ENCODE peak calls at places on chromosome 16, in six cellular contexts. One of them, this sample, is unnamed.

GRCh38 chr16:3281222-3281621 is 2.1 kb upstream of the ZNF263 start:
- DNase-seq in K562: no peak
- DNase-seq in suprapubic skin: no peak
- DNase-seq in SK-N-SH: no peak
- DNase-seq in stomach: no peak
- DNase-seq in GM12878: no peak
- DNase-seq in this sample: no peak

GRCh38 chr16:7313170-7313569 is 19.5 kb upstream of the RBFOX1 start:
- DNase-seq in stomach: no peak
- DNase-seq in suprapubic skin: no peak
- DNase-seq in SK-N-SH: peak; percentile 43
- DNase-seq in GM12878: no peak
- DNase-seq in K562: peak; percentile 25
- DNase-seq in this sample: no peak

GRCh38 chr16:12573730-12574383 is 229.8 kb downstream of the CPPED1 start:
- DNase-seq in stomach: peak; percentile 79
- DNase-seq in K562: peak; percentile 80
- DNase-seq in GM12878: no peak
- DNase-seq in suprapubic skin: peak; percentile 61
- DNase-seq in SK-N-SH: peak; percentile 82
- DNase-seq in this sample: peak; percentile 59

GRCh38 chr16:51755039-51755501 is 604.0 kb upstream of the SALL1 start:
- DNase-seq in GM12878: no peak
- DNase-seq in suprapubic skin: no peak
- DNase-seq in K562: no peak
- DNase-seq in stomach: no peak
- DNase-seq in SK-N-SH: no peak
- DNase-seq in this sample: no peak

GRCh38 chr16:72819345-72819744 is 228.6 kb downstream of the ZFHX3 start:
- DNase-seq in stomach: no peak
- DNase-seq in SK-N-SH: no peak
- DNase-seq in suprapubic skin: no peak
- DNase-seq in K562: no peak
- DNase-seq in GM12878: no peak
- DNase-seq in this sample: no peak

GRCh38 chr16:87971933-87972332 is 20.7 kb downstream of the BANP start:
- DNase-seq in GM12878: no peak
- DNase-seq in suprapubic skin: no peak
- DNase-seq in K562: no peak
- DNase-seq in SK-N-SH: no peak
- DNase-seq in stomach: no peak
- DNase-seq in this sample: peak; percentile 21

GRCh38 chr16:3646348-3646920 is 8.1 kb upstream of the DNASE1 start:
- DNase-seq in GM12878: no peak
- DNase-seq in stomach: peak; percentile 73
- DNase-seq in K562: peak; percentile 74
- DNase-seq in SK-N-SH: no peak
- DNase-seq in suprapubic skin: peak; percentile 38
- DNase-seq in this sample: peak; percentile 57

GRCh38 chr16:31452631-31453106 is 6.6 kb upstream of the ARMC5 start:
- DNase-seq in K562: peak; percentile 72
- DNase-seq in GM12878: no peak
- DNase-seq in SK-N-SH: no peak
- DNase-seq in suprapubic skin: peak; percentile 35
- DNase-seq in stomach: no peak
- DNase-seq in this sample: peak; percentile 58

GRCh38 chr16:19307587-19308241 is 22.2 kb downstream of the CLEC19A start:
- DNase-seq in SK-N-SH: no peak
- DNase-seq in K562: peak; percentile 50
- DNase-seq in suprapubic skin: no peak
- DNase-seq in stomach: no peak
- DNase-seq in GM12878: no peak
- DNase-seq in this sample: no peak

GRCh38 chr16:82796047-82796446 is 169.3 kb downstream of the CDH13 start:
- DNase-seq in suprapubic skin: no peak
- DNase-seq in K562: no peak
- DNase-seq in stomach: no peak
- DNase-seq in GM12878: no peak
- DNase-seq in SK-N-SH: no peak
- DNase-seq in this sample: no peak

GRCh38 chr16:11224096-11224893 is 31.7 kb downstream of the SOCS1 start:
- DNase-seq in SK-N-SH: no peak
- DNase-seq in stomach: peak; percentile 71
- DNase-seq in GM12878: peak; percentile 57
- DNase-seq in suprapubic skin: peak; percentile 87
- DNase-seq in K562: peak; percentile 94
- DNase-seq in this sample: peak; percentile 86

GRCh38 chr16:22077700-22078313 is 14.5 kb upstream of the VWA3A start:
- DNase-seq in suprapubic skin: no peak
- DNase-seq in K562: peak; percentile 68
- DNase-seq in GM12878: no peak
- DNase-seq in SK-N-SH: peak; percentile 69
- DNase-seq in stomach: peak; percentile 74
- DNase-seq in this sample: no peak

GRCh38 chr16:19698480-19699465 is 19.3 kb downstream of the KNOP1 start:
- DNase-seq in stomach: no peak
- DNase-seq in suprapubic skin: no peak
- DNase-seq in SK-N-SH: no peak
- DNase-seq in K562: no peak
- DNase-seq in GM12878: no peak
- DNase-seq in this sample: no peak

GRCh38 chr16:9134739-9135138 is 43.3 kb downstream of the HAPSTR1 start:
- DNase-seq in stomach: peak; percentile 58
- DNase-seq in SK-N-SH: peak; percentile 82
- DNase-seq in suprapubic skin: peak; percentile 22
- DNase-seq in GM12878: no peak
- DNase-seq in K562: peak; percentile 54
- DNase-seq in this sample: peak; percentile 65

GRCh38 chr16:53052519-53053501 is at the start of gene CHD9NB:
- DNase-seq in suprapubic skin: no peak
- DNase-seq in K562: peak; percentile 54
- DNase-seq in GM12878: no peak
- DNase-seq in stomach: no peak
- DNase-seq in SK-N-SH: peak; percentile 26
- DNase-seq in this sample: peak; percentile 51

GRCh38 chr16:53282975-53283946 is 151.0 kb upstream of the RBL2 start:
- DNase-seq in suprapubic skin: no peak
- DNase-seq in K562: peak; percentile 22
- DNase-seq in GM12878: peak; percentile 3
- DNase-seq in stomach: no peak
- DNase-seq in SK-N-SH: peak; percentile 51
- DNase-seq in this sample: no peak

GRCh38 chr16:20902426-20902825 is 1.9 kb downstream of the LYRM1 start:
- DNase-seq in stomach: no peak
- DNase-seq in SK-N-SH: no peak
- DNase-seq in K562: no peak
- DNase-seq in suprapubic skin: no peak
- DNase-seq in GM12878: no peak
- DNase-seq in this sample: no peak

GRCh38 chr16:81458149-81458669 is 13.6 kb downstream of the CMIP start:
- DNase-seq in K562: no peak
- DNase-seq in GM12878: no peak
- DNase-seq in suprapubic skin: no peak
- DNase-seq in stomach: no peak
- DNase-seq in SK-N-SH: no peak
- DNase-seq in this sample: no peak

GRCh38 chr16:86602521-86602920 is 24.2 kb downstream of the FOXL1 start:
- DNase-seq in K562: no peak
- DNase-seq in suprapubic skin: no peak
- DNase-seq in GM12878: no peak
- DNase-seq in SK-N-SH: no peak
- DNase-seq in stomach: no peak
- DNase-seq in this sample: no peak

GRCh38 chr16:29290631-29291247 is 115.8 kb downstream of the NPIPB11 start:
- DNase-seq in stomach: peak; percentile 95
- DNase-seq in suprapubic skin: peak; percentile 98
- DNase-seq in K562: peak; percentile 98
- DNase-seq in SK-N-SH: no peak
- DNase-seq in GM12878: peak; percentile 44
- DNase-seq in this sample: peak; percentile 98
- TF ChIP-seq EP300 in stomach: no peak
- TF ChIP-seq EP300 in suprapubic skin: no peak
- TF ChIP-seq EP300 in K562: peak; percentile 61
- TF ChIP-seq EP300 in SK-N-SH: peak; percentile 56
- TF ChIP-seq EP300 in GM12878: no peak
- TF ChIP-seq EP300 in this sample: no peak

GRCh38 chr16:89347807-89348206 is 130.3 kb downstream of the ZNF778 start:
- DNase-seq in SK-N-SH: no peak
- DNase-seq in suprapubic skin: no peak
- DNase-seq in GM12878: no peak
- DNase-seq in K562: no peak
- DNase-seq in stomach: no peak
- DNase-seq in this sample: no peak
- TF ChIP-seq POLR2AphosphoS5 in SK-N-SH: no peak
- TF ChIP-seq POLR2AphosphoS5 in suprapubic skin: no peak
- TF ChIP-seq POLR2AphosphoS5 in GM12878: no peak
- TF ChIP-seq POLR2AphosphoS5 in K562: no peak
- TF ChIP-seq POLR2AphosphoS5 in stomach: no peak
- TF ChIP-seq POLR2AphosphoS5 in this sample: no peak

GRCh38 chr16:68760671-68761275 is 23.7 kb downstream of the CDH1 start:
- DNase-seq in GM12878: peak; percentile 95
- DNase-seq in SK-N-SH: no peak
- DNase-seq in stomach: no peak
- DNase-seq in K562: peak; percentile 65
- DNase-seq in suprapubic skin: no peak
- DNase-seq in this sample: no peak

GRCh38 chr16:68754117-68754792 is 17.2 kb downstream of the CDH1 start:
- DNase-seq in SK-N-SH: no peak
- DNase-seq in K562: no peak
- DNase-seq in suprapubic skin: no peak
- DNase-seq in stomach: no peak
- DNase-seq in GM12878: no peak
- DNase-seq in this sample: no peak

GRCh38 chr16:68759062-68759461 is 22.0 kb downstream of the CDH1 start:
- DNase-seq in suprapubic skin: no peak
- DNase-seq in stomach: no peak
- DNase-seq in GM12878: no peak
- DNase-seq in SK-N-SH: no peak
- DNase-seq in K562: no peak
- DNase-seq in this sample: no peak

GRCh38 chr16:68752602-68753001 is 15.5 kb downstream of the CDH1 start:
- DNase-seq in stomach: no peak
- DNase-seq in suprapubic skin: no peak
- DNase-seq in SK-N-SH: no peak
- DNase-seq in GM12878: no peak
- DNase-seq in K562: peak; percentile 55
- DNase-seq in this sample: no peak

GRCh38 chr16:68756250-68757051 is 19.4 kb downstream of the CDH1 start:
- DNase-seq in suprapubic skin: no peak
- DNase-seq in K562: no peak
- DNase-seq in SK-N-SH: no peak
- DNase-seq in stomach: peak; percentile 70
- DNase-seq in GM12878: peak; percentile 94
- DNase-seq in this sample: no peak
- H3K4me1 ChIP-seq in suprapubic skin: peaks cover 45% of the 10 kb centered on the region
- H3K4me1 ChIP-seq in K562: peaks cover 17% of the 10 kb centered on the region
- H3K4me1 ChIP-seq in SK-N-SH: no peaks in the 10 kb centered on the region
- H3K4me1 ChIP-seq in stomach: peaks cover 63% of the 10 kb centered on the region
- H3K4me1 ChIP-seq in GM12878: peaks cover 66% of the 10 kb centered on the region
- H3K4me1 ChIP-seq in this sample: no peaks in the 10 kb centered on the region

DNA sequence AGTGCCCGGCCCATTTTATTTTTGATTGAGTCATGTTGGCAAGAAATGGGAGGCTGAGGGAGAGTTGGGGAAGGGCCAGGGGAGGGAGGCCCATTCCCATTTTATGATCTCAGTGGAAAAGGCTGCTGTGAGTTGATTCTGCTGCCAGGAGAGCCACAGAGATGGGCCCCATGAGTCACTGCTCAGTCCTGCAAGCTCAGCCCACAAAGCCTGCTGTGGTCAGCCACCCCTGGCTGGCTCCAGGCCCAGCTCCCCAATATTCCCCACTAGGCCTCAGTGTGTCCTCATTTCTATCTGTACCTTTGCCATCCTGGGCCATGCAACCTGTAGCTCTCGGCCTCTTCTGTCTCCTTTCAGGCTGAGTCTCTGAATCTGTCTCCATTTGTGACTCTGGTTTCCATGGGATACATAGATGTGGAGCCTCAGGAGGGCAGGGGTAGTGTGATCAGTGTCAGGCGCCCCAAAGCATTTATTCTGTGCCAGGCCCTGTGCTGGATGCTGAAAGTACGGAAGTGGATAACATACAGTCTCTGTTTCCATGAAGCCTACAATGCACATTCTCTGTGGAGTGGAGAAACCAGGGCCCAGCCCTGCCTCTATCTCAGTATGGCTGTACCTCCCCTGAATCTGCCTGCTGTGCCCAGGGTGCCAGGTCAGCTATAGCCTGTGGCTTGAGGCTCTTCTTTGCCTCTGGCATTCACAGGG is 1.9 kb upstream of the PLEKHG4 start:
- DNase-seq in SK-N-SH: no peak
- DNase-seq in K562: peak; percentile 59
- DNase-seq in GM12878: no peak
- DNase-seq in stomach: no peak
- DNase-seq in suprapubic skin: no peak
- DNase-seq in this sample: peak; percentile 74
- TF ChIP-seq EP300 in SK-N-SH: peak; percentile 92
- TF ChIP-seq EP300 in K562: no peak
- TF ChIP-seq EP300 in GM12878: no peak
- TF ChIP-seq EP300 in stomach: no peak
- TF ChIP-seq EP300 in suprapubic skin: no peak
- TF ChIP-seq EP300 in this sample: no peak

GRCh38 chr16:74740795-74741304 is 33.8 kb downstream of the FA2H start:
- DNase-seq in K562: no peak
- DNase-seq in GM12878: no peak
- DNase-seq in SK-N-SH: no peak
- DNase-seq in stomach: peak; percentile 92
- DNase-seq in suprapubic skin: no peak
- DNase-seq in this sample: peak; percentile 80
- TF ChIP-seq POLR2AphosphoS5 in K562: no peak
- TF ChIP-seq POLR2AphosphoS5 in GM12878: no peak
- TF ChIP-seq POLR2AphosphoS5 in SK-N-SH: no peak
- TF ChIP-seq POLR2AphosphoS5 in stomach: peak; percentile 87
- TF ChIP-seq POLR2AphosphoS5 in suprapubic skin: no peak
- TF ChIP-seq POLR2AphosphoS5 in this sample: no peak

DNA sequence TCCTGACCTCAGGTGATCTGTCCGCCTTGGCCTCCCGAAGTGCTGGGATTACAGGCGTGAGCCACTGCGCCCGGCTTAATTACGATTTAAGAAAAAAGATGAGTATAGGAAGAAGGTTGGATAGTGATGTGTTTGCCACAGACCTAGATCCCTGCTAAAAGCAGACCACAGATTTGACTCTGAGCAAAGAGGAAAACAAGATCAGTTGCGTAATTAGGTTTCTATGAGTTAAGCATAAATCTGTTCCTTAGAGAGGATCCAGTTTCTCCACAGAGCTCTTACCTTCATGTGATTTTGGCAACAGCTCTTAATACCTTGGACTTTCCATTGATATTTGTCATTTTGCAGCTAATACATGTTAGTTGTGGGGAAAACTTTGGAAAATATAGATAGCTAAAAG is 31.1 kb downstream of the CDH1 start:
- DNase-seq in GM12878: no peak
- DNase-seq in K562: no peak
- DNase-seq in stomach: no peak
- DNase-seq in SK-N-SH: no peak
- DNase-seq in suprapubic skin: no peak
- DNase-seq in this sample: no peak
- H3K4me1 ChIP-seq in GM12878: peaks cover 18% of the 10 kb centered on the region
- H3K4me1 ChIP-seq in K562: peaks cover 30% of the 10 kb centered on the region
- H3K4me1 ChIP-seq in stomach: peaks cover 19% of the 10 kb centered on the region
- H3K4me1 ChIP-seq in SK-N-SH: no peaks in the 10 kb centered on the region
- H3K4me1 ChIP-seq in suprapubic skin: peaks cover 11% of the 10 kb centered on the region
- H3K4me1 ChIP-seq in this sample: no peaks in the 10 kb centered on the region